ENCODE peak calls at places on chromosomes 1 and 21, in eight cellular contexts. C is CD8-positive, alpha-beta T cell; X is colonic mucosa; P is GM06990; U is prostate gland; N is heart left ventricle; E is cardiac muscle cell; B is body of pancreas. G is an unnamed sample. For H3K27me3, the result is how much of the 10 kb centered on the place peaks cover.

GRCh38 chr1:32886012-32886827 is at the start of gene HPCA:
- DNase-seq in E (peak), U (no peak), X (peak), N (peak), P (no peak), B (peak), C (no peak), G (peak)

GRCh38 chr1:172266528-172267174 is 153.8 kb upstream of the C1orf105 start:
- DNase-seq in C (no peak), X (no peak), B (no peak), E (no peak), U (no peak), P (no peak), N (no peak), G (no peak)

GRCh38 chr1:226185153-226186036 is 1.1 kb downstream of the ACBD3 start:
- DNase-seq in P (no peak), E (peak), U (no peak), N (no peak), C (no peak), X (no peak), B (no peak), G (no peak)

GRCh38 chr21:41948404-41948895 is 5.4 kb downstream of the C2CD2 start:
- DNase-seq in C (no peak), X (no peak), P (no peak), B (no peak), N (peak), U (no peak), E (no peak), G (peak)

GRCh38 chr1:244273845-244274619 is 177.7 kb downstream of the ADSS2 start:
- DNase-seq in E (peak), N (peak), B (peak), P (no peak), C (no peak), U (no peak), X (peak), G (no peak)

GRCh38 chr21:42769183-42769819 is 110.0 kb downstream of the WDR4 start:
- DNase-seq in E (no peak), C (no peak), X (no peak), N (no peak), U (no peak), P (no peak), B (no peak), G (no peak)

GRCh38 chr1:24186993-24187790 is at the start of gene IFNLR1:
- DNase-seq in U (peak), B (peak), P (peak), C (peak), N (peak), E (peak), X (peak), G (peak)

GRCh38 chr1:228338521-228339051 is 68.0 kb downstream of the TRIM11 start:
- DNase-seq in C (no peak), P (no peak), B (peak), E (no peak), X (no peak), N (no peak), U (no peak), G (peak)

GRCh38 chr1:2991753-2992495 is 29.3 kb upstream of the ACTRT2 start:
- DNase-seq in U (no peak), P (no peak), C (no peak), E (no peak), B (peak), X (no peak), N (peak), G (no peak)

GRCh38 chr21:30072496-30072895 is 94.1 kb downstream of the CLDN17 start:
- DNase-seq in N (no peak), U (peak), B (no peak), X (peak), C (no peak), P (no peak), E (peak), G (peak)

GRCh38 chr1:118589486-118589885 is 398.7 kb downstream of the TBX15 start:
- DNase-seq in C (no peak), U (no peak), P (no peak), N (no peak), X (no peak), E (no peak), B (no peak), G (peak)

GRCh38 chr1:236642763-236643162 is 38.4 kb upstream of the HEATR1 start:
- DNase-seq in E (no peak), C (no peak), U (no peak), X (no peak), P (no peak), B (no peak), N (no peak), G (no peak)

GRCh38 chr21:35159881-35160280 is 110.8 kb upstream of the RUNX1 start:
- DNase-seq in B (no peak), C (no peak), N (no peak), U (no peak), E (peak), X (no peak), P (no peak), G (no peak)

GRCh38 chr1:118486213-118486612 is 301.2 kb upstream of the SPAG17 start:
- DNase-seq in P (no peak), X (no peak), C (no peak), E (no peak), B (no peak), U (no peak), N (no peak), G (no peak)

GRCh38 chr1:234719454-234720258 is 109.7 kb upstream of the IRF2BP2 start:
- DNase-seq in P (no peak), B (peak), N (no peak), X (no peak), E (no peak), C (no peak), U (no peak), G (peak)

GRCh38 chr1:13968361-13968760 is 268.4 kb downstream of the PRDM2 start:
- DNase-seq in X (no peak), B (no peak), E (no peak), C (no peak), P (no peak), U (no peak), N (no peak), G (no peak)

GRCh38 chr1:157000686-157001085 is 44.9 kb downstream of the ARHGEF11 start:
- DNase-seq in U (no peak), X (no peak), N (no peak), C (no peak), P (no peak), B (no peak), E (no peak), G (no peak)

GRCh38 chr1:38015978-38016640 is 3.6 kb downstream of the UTP11 start:
- DNase-seq in P (no peak), C (no peak), U (no peak), E (peak), X (no peak), N (peak), B (no peak), G (no peak)

GRCh38 chr1:56029329-56030003 is 549.9 kb downstream of the PLPP3 start:
- DNase-seq in X (peak), U (no peak), E (no peak), B (peak), C (no peak), P (peak), N (no peak), G (no peak)

GRCh38 chr1:235923466-235924008 is 56.8 kb upstream of the LYST start:
- DNase-seq in N (no peak), E (peak), P (no peak), C (peak), B (no peak), X (peak), U (no peak), G (peak)

GRCh38 chr1:27416387-27417111 is 24.1 kb downstream of the GPR3 start:
- DNase-seq in U (no peak), N (peak), B (no peak), E (peak), C (no peak), P (peak), X (peak), G (peak)

GRCh38 chr1:53826367-53826766 is 11.7 kb downstream of the NDC1 start:
- DNase-seq in N (no peak), P (no peak), U (no peak), X (no peak), B (no peak), E (peak), C (no peak), G (no peak)

GRCh38 chr21:41642399-41642798 is 124.5 kb downstream of the RIPK4 start:
- DNase-seq in C (no peak), U (no peak), B (no peak), E (peak), P (no peak), X (no peak), N (no peak), G (no peak)

GRCh38 chr1:172790245-172790644 is 131.3 kb downstream of the FASLG start:
- DNase-seq in E (peak), B (no peak), U (no peak), P (no peak), N (no peak), X (no peak), C (no peak), G (no peak)

GRCh38 chr21:15436031-15436430 is 293.8 kb upstream of the USP25 start:
- DNase-seq in X (no peak), B (no peak), U (peak), C (no peak), E (no peak), P (no peak), N (no peak), G (no peak)

GRCh38 chr1:30520461-30520860 is 202.9 kb downstream of the MATN1 start:
- DNase-seq in U (no peak), N (no peak), B (no peak), C (no peak), E (no peak), X (no peak), P (no peak), G (no peak)

GRCh38 chr1:201673912-201674311 is 135.0 kb downstream of the NAV1 start:
- DNase-seq in C (no peak), X (no peak), U (no peak), N (no peak), P (no peak), B (peak), E (no peak), G (no peak)

GRCh38 chr1:35569956-35570355 is 3.2 kb upstream of the TFAP2E start:
- DNase-seq in C (no peak), E (no peak), U (no peak), X (no peak), P (no peak), N (no peak), B (no peak), G (no peak)

GRCh38 chr1:157117527-157118057 is 18.0 kb upstream of the ETV3L start:
- DNase-seq in E (no peak), B (no peak), P (no peak), U (no peak), X (no peak), C (no peak), N (no peak), G (peak)

GRCh38 chr1:90434460-90434859 is 282.6 kb downstream of the BARHL2 start:
- DNase-seq in N (no peak), C (no peak), B (no peak), U (no peak), X (no peak), E (peak), P (no peak), G (peak)

GRCh38 chr1:48644950-48645605 is 131.6 kb downstream of the BEND5 start:
- DNase-seq in B (no peak), C (no peak), U (no peak), E (no peak), P (no peak), N (no peak), X (no peak), G (peak)

GRCh38 chr1:220786057-220786336 is 716 bp upstream of the MTARC1 start:
- DNase-seq in P (no peak), N (no peak), X (peak), U (no peak), E (no peak), B (peak), C (no peak), G (no peak)

GRCh38 chr1:26799479-26800133 is 11.9 kb downstream of the PIGV start:
- DNase-seq in N (peak), E (peak), U (peak), C (no peak), X (no peak), P (no peak), B (no peak), G (no peak)

GRCh38 chr21:42834730-42835191 is 44.6 kb downstream of the WDR4 start:
- DNase-seq in U (no peak), N (no peak), B (no peak), P (no peak), C (no peak), E (no peak), X (peak), G (no peak)

GRCh38 chr1:11545793-11546192 is 66.8 kb downstream of the DISP3 start:
- DNase-seq in E (no peak), P (no peak), X (no peak), N (no peak), B (no peak), C (no peak), U (no peak), G (no peak)
- H3K27me3 ChIP-seq in E (under half), P (under half), X (under half), N (under half), B (under half), C (under half), U (under half), G (under half)

GRCh38 chr1:9112961-9113880 is 15.7 kb downstream of the GPR157 start:
- DNase-seq in N (no peak), X (peak), C (no peak), U (no peak), B (no peak), E (no peak), P (no peak), G (no peak)

GRCh38 chr1:9108056-9108665 is 20.7 kb downstream of the GPR157 start:
- DNase-seq in U (no peak), E (no peak), B (no peak), N (no peak), P (no peak), C (no peak), X (no peak), G (no peak)

GRCh38 chr1:9111957-9112356 is 16.9 kb downstream of the GPR157 start:
- DNase-seq in U (no peak), E (no peak), C (no peak), P (no peak), B (no peak), X (no peak), N (no peak), G (no peak)

GRCh38 chr1:9111357-9111691 is 17.6 kb downstream of the GPR157 start:
- DNase-seq in E (no peak), B (no peak), U (no peak), N (no peak), P (no peak), X (no peak), C (no peak), G (no peak)

GRCh38 chr1:9110669-9111356 is 18.1 kb downstream of the GPR157 start:
- DNase-seq in P (peak), E (peak), U (peak), N (peak), B (peak), C (peak), X (peak), G (peak)
- TF ChIP-seq CTCF in P (peak), E (peak), U (peak), N (peak), B (peak), C (peak), X (peak), G (peak)

GRCh38 chr1:145906954-145907755 is 2.7 kb downstream of the ITGA10 start:
- DNase-seq in X (no peak), U (no peak), E (peak), P (no peak), N (no peak), C (no peak), B (no peak), G (peak)
- H3K27me3 ChIP-seq in X (under half), U (under half), E (under half), P (under half), N (under half), C (under half), B (under half), G (under half)

GRCh38 chr1:54950361-54951163 is 29.9 kb upstream of the TMEM61 start:
- DNase-seq in B (peak), U (peak), X (peak), P (peak), E (peak), N (peak), C (peak), G (peak)
- TF ChIP-seq CTCF in B (peak), U (peak), X (peak), P (peak), E (peak), N (peak), C (peak), G (peak)

DNA sequence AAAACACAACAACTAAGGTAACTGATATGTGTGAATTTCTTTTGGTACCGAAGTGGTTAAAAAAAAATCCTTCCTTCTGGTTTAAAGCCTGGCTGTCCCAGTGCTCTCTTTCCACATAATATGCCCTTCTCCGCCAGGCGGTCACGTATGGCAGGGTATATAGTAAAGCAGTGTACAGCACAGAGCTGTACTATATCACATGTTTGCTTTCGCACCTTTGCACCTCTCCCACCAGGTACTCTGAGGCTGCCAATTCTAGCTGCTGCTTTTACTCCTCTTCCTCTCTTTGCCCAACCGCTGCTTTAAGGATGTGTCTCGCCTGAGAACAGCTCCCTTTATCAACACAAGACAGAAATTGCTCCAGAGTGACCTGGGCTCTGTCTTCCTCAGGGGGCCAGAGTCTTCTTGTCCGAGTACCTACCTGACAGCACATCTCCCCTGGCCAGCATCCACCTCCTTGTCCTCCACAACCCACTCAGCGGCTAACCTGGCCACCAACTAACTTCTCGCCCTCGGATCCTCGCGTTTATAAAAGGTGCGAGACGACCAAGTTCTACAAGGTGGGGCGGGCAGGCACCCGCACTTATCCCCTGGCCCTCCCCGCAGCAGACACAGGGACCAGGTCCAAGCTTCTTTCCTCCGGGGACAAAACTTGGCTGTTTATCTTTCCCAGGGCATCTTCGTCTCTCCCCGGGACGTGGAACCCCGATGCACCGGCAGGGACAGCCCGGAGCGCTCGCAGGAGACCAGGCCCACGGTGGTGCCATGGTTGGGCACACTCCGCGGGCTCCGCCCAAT is 1.6 kb downstream of the COLGALT2 start:
- DNase-seq in C (no peak), E (no peak), N (peak), X (no peak), B (no peak), U (peak), P (no peak), G (peak)
- H3K27me3 ChIP-seq in C (under half), E (under half), N (under half), X (under half), B (under half), U (under half), P (under half), G (under half)

GRCh38 chr1:205507896-205508714 is 3.6 kb downstream of the CDK18 start:
- DNase-seq in B (no peak), X (no peak), N (no peak), P (no peak), U (no peak), E (no peak), C (no peak), G (no peak)
- TF ChIP-seq CTCF in B (no peak), X (no peak), N (no peak), P (no peak), U (no peak), E (no peak), C (no peak), G (no peak)

DNA sequence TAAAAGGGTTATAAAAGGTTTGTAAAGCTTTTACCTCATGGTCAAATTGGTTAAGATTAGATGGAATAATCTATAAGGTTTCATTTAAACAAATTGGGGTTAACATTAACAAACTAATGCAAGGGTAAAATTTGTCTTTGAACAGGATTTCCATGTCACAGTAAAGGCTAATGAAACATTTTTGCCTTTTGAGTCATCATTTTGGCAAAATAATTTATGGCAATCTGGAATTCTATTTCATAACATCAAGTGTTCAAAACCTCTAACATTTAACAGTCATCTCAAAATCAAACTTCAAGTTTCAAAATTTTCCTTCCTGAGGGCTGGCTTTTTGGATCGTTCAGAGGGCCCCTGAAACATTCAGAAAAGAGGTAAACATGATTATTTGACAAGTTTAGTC is 6.6 kb upstream of the CD46 start:
- DNase-seq in P (no peak), C (no peak), U (no peak), N (no peak), E (peak), B (no peak), X (no peak), G (no peak)
- H3K27me3 ChIP-seq in P (under half), C (under half), U (under half), N (under half), E (under half), B (under half), X (under half), G (under half)

G was measured in WERI-Rb-1.